ENCODE peak calls at places on chromosomes 7 and 10, in six cellular contexts. One of them, this sample, is unnamed.

GRCh38 chr7:75879771-75880184 is 944 bp downstream of the RHBDD2 start:
- DNase-seq in posterior cingulate gyrus: no peak
- DNase-seq in anterior cingulate cortex: no peak
- DNase-seq in NCI-H460: no peak
- DNase-seq in uterus: no peak
- DNase-seq in esophagus squamous epithelium: no peak
- DNase-seq in this sample: no peak

GRCh38 chr7:10121641-10122040 is 852.0 kb upstream of the PHF14 start:
- DNase-seq in NCI-H460: no peak
- DNase-seq in posterior cingulate gyrus: no peak
- DNase-seq in anterior cingulate cortex: no peak
- DNase-seq in esophagus squamous epithelium: no peak
- DNase-seq in uterus: no peak
- DNase-seq in this sample: no peak

GRCh38 chr10:21194510-21194993 is 297.4 kb upstream of the NEBL start:
- DNase-seq in anterior cingulate cortex: no peak
- DNase-seq in posterior cingulate gyrus: no peak
- DNase-seq in esophagus squamous epithelium: no peak
- DNase-seq in NCI-H460: no peak
- DNase-seq in uterus: no peak
- DNase-seq in this sample: no peak

GRCh38 chr7:6658618-6659345 is 21.7 kb downstream of the ZNF316 start:
- DNase-seq in posterior cingulate gyrus: no peak
- DNase-seq in esophagus squamous epithelium: no peak
- DNase-seq in uterus: no peak
- DNase-seq in anterior cingulate cortex: no peak
- DNase-seq in NCI-H460: no peak
- DNase-seq in this sample: no peak

GRCh38 chr10:45183174-45183573 is 132.2 kb downstream of the OR13A1 start:
- DNase-seq in anterior cingulate cortex: no peak
- DNase-seq in NCI-H460: no peak
- DNase-seq in esophagus squamous epithelium: no peak
- DNase-seq in uterus: no peak
- DNase-seq in posterior cingulate gyrus: no peak
- DNase-seq in this sample: no peak

GRCh38 chr10:18577823-18578685 is 73.3 kb downstream of the NSUN6 start:
- DNase-seq in uterus: no peak
- DNase-seq in anterior cingulate cortex: no peak
- DNase-seq in posterior cingulate gyrus: no peak
- DNase-seq in esophagus squamous epithelium: no peak
- DNase-seq in NCI-H460: no peak
- DNase-seq in this sample: no peak

GRCh38 chr10:49161411-49161997 is 26.7 kb downstream of the TMEM273 start:
- DNase-seq in esophagus squamous epithelium: no peak
- DNase-seq in NCI-H460: no peak
- DNase-seq in anterior cingulate cortex: no peak
- DNase-seq in posterior cingulate gyrus: no peak
- DNase-seq in uterus: no peak
- DNase-seq in this sample: no peak

GRCh38 chr10:67268146-67268545 is 342.3 kb downstream of the LRRTM3 start:
- DNase-seq in uterus: no peak
- DNase-seq in anterior cingulate cortex: no peak
- DNase-seq in NCI-H460: no peak
- DNase-seq in posterior cingulate gyrus: no peak
- DNase-seq in esophagus squamous epithelium: no peak
- DNase-seq in this sample: no peak

GRCh38 chr10:3323865-3324498 is 151.4 kb upstream of the PITRM1 start:
- DNase-seq in NCI-H460: no peak
- DNase-seq in posterior cingulate gyrus: peak
- DNase-seq in esophagus squamous epithelium: no peak
- DNase-seq in uterus: peak
- DNase-seq in anterior cingulate cortex: no peak
- DNase-seq in this sample: no peak

GRCh38 chr7:150686030-150686626 is 622 bp downstream of the GIMAP2 start:
- DNase-seq in anterior cingulate cortex: no peak
- DNase-seq in uterus: no peak
- DNase-seq in NCI-H460: no peak
- DNase-seq in posterior cingulate gyrus: no peak
- DNase-seq in esophagus squamous epithelium: no peak
- DNase-seq in this sample: no peak

GRCh38 chr10:13414855-13415254 is 66.8 kb upstream of the SEPHS1 start:
- DNase-seq in anterior cingulate cortex: no peak
- DNase-seq in posterior cingulate gyrus: no peak
- DNase-seq in uterus: no peak
- DNase-seq in NCI-H460: no peak
- DNase-seq in esophagus squamous epithelium: no peak
- DNase-seq in this sample: no peak

GRCh38 chr7:111126987-111127386 is 36.1 kb downstream of the LRRN3 start:
- DNase-seq in anterior cingulate cortex: no peak
- DNase-seq in uterus: no peak
- DNase-seq in NCI-H460: no peak
- DNase-seq in esophagus squamous epithelium: no peak
- DNase-seq in posterior cingulate gyrus: no peak
- DNase-seq in this sample: no peak

GRCh38 chr7:137953692-137954470 is 48.0 kb downstream of the CREB3L2 start:
- DNase-seq in posterior cingulate gyrus: no peak
- DNase-seq in uterus: no peak
- DNase-seq in NCI-H460: peak
- DNase-seq in esophagus squamous epithelium: no peak
- DNase-seq in anterior cingulate cortex: no peak
- DNase-seq in this sample: no peak

GRCh38 chr7:2956076-2956475 is 87.6 kb downstream of the CARD11 start:
- DNase-seq in uterus: no peak
- DNase-seq in NCI-H460: no peak
- DNase-seq in posterior cingulate gyrus: no peak
- DNase-seq in anterior cingulate cortex: no peak
- DNase-seq in esophagus squamous epithelium: no peak
- DNase-seq in this sample: no peak

GRCh38 chr7:115719963-115720362 is 310.6 kb downstream of the TFEC start:
- DNase-seq in posterior cingulate gyrus: no peak
- DNase-seq in esophagus squamous epithelium: no peak
- DNase-seq in anterior cingulate cortex: no peak
- DNase-seq in uterus: no peak
- DNase-seq in NCI-H460: no peak
- DNase-seq in this sample: no peak

GRCh38 chr10:58157076-58157766 is 110.5 kb downstream of the IPMK start:
- DNase-seq in esophagus squamous epithelium: peak
- DNase-seq in posterior cingulate gyrus: no peak
- DNase-seq in anterior cingulate cortex: no peak
- DNase-seq in NCI-H460: no peak
- DNase-seq in uterus: no peak
- DNase-seq in this sample: no peak

GRCh38 chr10:11846542-11846941 is 23.4 kb downstream of the PROSER2 start:
- DNase-seq in esophagus squamous epithelium: no peak
- DNase-seq in NCI-H460: no peak
- DNase-seq in posterior cingulate gyrus: no peak
- DNase-seq in anterior cingulate cortex: no peak
- DNase-seq in uterus: no peak
- DNase-seq in this sample: no peak

GRCh38 chr7:101940830-101941229 is 123.4 kb downstream of the CUX1 start:
- DNase-seq in uterus: peak
- DNase-seq in posterior cingulate gyrus: no peak
- DNase-seq in esophagus squamous epithelium: no peak
- DNase-seq in NCI-H460: no peak
- DNase-seq in anterior cingulate cortex: no peak
- DNase-seq in this sample: no peak

GRCh38 chr7:104552102-104552501 is 223.7 kb downstream of the LHFPL3 start:
- DNase-seq in NCI-H460: peak
- DNase-seq in anterior cingulate cortex: no peak
- DNase-seq in posterior cingulate gyrus: no peak
- DNase-seq in uterus: peak
- DNase-seq in esophagus squamous epithelium: no peak
- DNase-seq in this sample: no peak

GRCh38 chr7:4650471-4651047 is 31.5 kb upstream of the FOXK1 start:
- DNase-seq in NCI-H460: no peak
- DNase-seq in esophagus squamous epithelium: no peak
- DNase-seq in anterior cingulate cortex: no peak
- DNase-seq in uterus: peak
- DNase-seq in posterior cingulate gyrus: peak
- DNase-seq in this sample: no peak

GRCh38 chr7:22435105-22435504 is 64.9 kb downstream of the STEAP1B start:
- DNase-seq in anterior cingulate cortex: no peak
- DNase-seq in esophagus squamous epithelium: no peak
- DNase-seq in uterus: no peak
- DNase-seq in NCI-H460: no peak
- DNase-seq in posterior cingulate gyrus: no peak
- DNase-seq in this sample: no peak

GRCh38 chr10:101616415-101617101 is 28.4 kb downstream of the DPCD start:
- DNase-seq in uterus: no peak
- DNase-seq in anterior cingulate cortex: no peak
- DNase-seq in posterior cingulate gyrus: no peak
- DNase-seq in esophagus squamous epithelium: no peak
- DNase-seq in NCI-H460: no peak
- DNase-seq in this sample: no peak

GRCh38 chr7:151666886-151667285 is 147.2 kb upstream of the RHEB start:
- DNase-seq in anterior cingulate cortex: no peak
- DNase-seq in posterior cingulate gyrus: no peak
- DNase-seq in uterus: no peak
- DNase-seq in NCI-H460: no peak
- DNase-seq in esophagus squamous epithelium: no peak
- DNase-seq in this sample: no peak

GRCh38 chr7:152424348-152425108 is 11.3 kb downstream of the KMT2C start:
- DNase-seq in esophagus squamous epithelium: no peak
- DNase-seq in NCI-H460: no peak
- DNase-seq in uterus: no peak
- DNase-seq in posterior cingulate gyrus: no peak
- DNase-seq in anterior cingulate cortex: no peak
- DNase-seq in this sample: no peak

GRCh38 chr10:80110986-80111385 is 21.5 kb upstream of the PLAC9 start:
- DNase-seq in anterior cingulate cortex: no peak
- DNase-seq in uterus: no peak
- DNase-seq in esophagus squamous epithelium: no peak
- DNase-seq in posterior cingulate gyrus: no peak
- DNase-seq in NCI-H460: no peak
- DNase-seq in this sample: no peak

GRCh38 chr10:119090968-119091367 is 10.4 kb upstream of the EIF3A start:
- DNase-seq in anterior cingulate cortex: no peak
- DNase-seq in posterior cingulate gyrus: no peak
- DNase-seq in NCI-H460: peak
- DNase-seq in uterus: no peak
- DNase-seq in esophagus squamous epithelium: no peak
- DNase-seq in this sample: no peak

GRCh38 chr7:124764847-124765400 is 668 bp downstream of the GPR37 start:
- DNase-seq in esophagus squamous epithelium: no peak
- DNase-seq in posterior cingulate gyrus: peak
- DNase-seq in NCI-H460: no peak
- DNase-seq in anterior cingulate cortex: no peak
- DNase-seq in uterus: no peak
- DNase-seq in this sample: no peak

GRCh38 chr10:104054430-104054829 is 31.2 kb downstream of the COL17A1 start:
- DNase-seq in posterior cingulate gyrus: no peak
- DNase-seq in anterior cingulate cortex: no peak
- DNase-seq in uterus: no peak
- DNase-seq in esophagus squamous epithelium: no peak
- DNase-seq in NCI-H460: no peak
- DNase-seq in this sample: no peak

GRCh38 chr10:97676770-97677581 is 10.1 kb downstream of the AVPI1 start:
- DNase-seq in posterior cingulate gyrus: no peak
- DNase-seq in NCI-H460: peak
- DNase-seq in esophagus squamous epithelium: no peak
- DNase-seq in anterior cingulate cortex: no peak
- DNase-seq in uterus: peak
- DNase-seq in this sample: no peak

GRCh38 chr7:111045469-111045868 is 45.5 kb upstream of the LRRN3 start:
- DNase-seq in posterior cingulate gyrus: no peak
- DNase-seq in uterus: peak
- DNase-seq in esophagus squamous epithelium: no peak
- DNase-seq in anterior cingulate cortex: no peak
- DNase-seq in NCI-H460: no peak
- DNase-seq in this sample: no peak

GRCh38 chr7:22866965-22867364 is 44.3 kb upstream of the TOMM7 start:
- DNase-seq in anterior cingulate cortex: no peak
- DNase-seq in esophagus squamous epithelium: no peak
- DNase-seq in NCI-H460: no peak
- DNase-seq in uterus: no peak
- DNase-seq in posterior cingulate gyrus: no peak
- DNase-seq in this sample: no peak

GRCh38 chr7:132654150-132654549 is 77.9 kb upstream of the PLXNA4 start:
- DNase-seq in posterior cingulate gyrus: no peak
- DNase-seq in anterior cingulate cortex: no peak
- DNase-seq in esophagus squamous epithelium: no peak
- DNase-seq in NCI-H460: no peak
- DNase-seq in uterus: no peak
- DNase-seq in this sample: no peak

GRCh38 chr10:124086787-124087671 is 6.4 kb downstream of the CHST15 start:
- DNase-seq in uterus: no peak
- DNase-seq in anterior cingulate cortex: no peak
- DNase-seq in posterior cingulate gyrus: no peak
- DNase-seq in esophagus squamous epithelium: no peak
- DNase-seq in NCI-H460: no peak
- DNase-seq in this sample: no peak

GRCh38 chr7:22173884-22174573 is 182.9 kb downstream of the RAPGEF5 start:
- DNase-seq in posterior cingulate gyrus: no peak
- DNase-seq in NCI-H460: no peak
- DNase-seq in anterior cingulate cortex: no peak
- DNase-seq in uterus: no peak
- DNase-seq in esophagus squamous epithelium: no peak
- DNase-seq in this sample: no peak

This sample was measured in thoracic aorta.